ENCODE peak calls at places on chromosomes 7 and 10, in nine cellular contexts. I is astrocyte of the hippocampus; L is GM19239; P is substantia nigra; V is HT-29; R is activated T-cell treated with anti-CD3 and anti-CD28 coated beads, Interleukin-2, amount 50 U/mL, for 72 hours; O is GM13976; K is colonic mucosa; J is pancreas. G is an unnamed sample.

GRCh38 chr7:47302560-47302959 is 279.4 kb downstream of the TNS3 start:
- DNase-seq in I (no peak), L (no peak), P (no peak), V (no peak), R (no peak), O (no peak), K (no peak), J (no peak), G (no peak)

GRCh38 chr10:102066421-102067068 is 1.4 kb downstream of the HPS6 start:
- DNase-seq in I (no peak), L (no peak), P (no peak), V (no peak), R (no peak), O (no peak), K (no peak), J (no peak), G (no peak)

GRCh38 chr10:91690412-91690811 is 57.5 kb upstream of the PPP1R3C start:
- DNase-seq in I (no peak), L (no peak), P (no peak), V (no peak), R (no peak), O (no peak), K (no peak), J (no peak), G (no peak)

GRCh38 chr10:11165591-11166543 is 148.2 kb downstream of the CELF2 start:
- DNase-seq in I (peak; percentile 56), L (no peak), P (peak; percentile 39), V (no peak), R (peak; percentile 77), O (peak; percentile 81), K (peak; percentile 32), J (peak; percentile 34), G (peak; percentile 61)

GRCh38 chr10:104109908-104110662 is 11.9 kb upstream of the SFR1 start:
- DNase-seq in I (no peak), L (no peak), P (no peak), V (peak; percentile 52), R (no peak), O (no peak), K (no peak), J (no peak), G (no peak)

GRCh38 chr7:143223784-143224183 is 1.9 kb downstream of the TAS2R40 start:
- DNase-seq in I (no peak), L (no peak), P (no peak), V (peak; percentile 22), R (no peak), O (no peak), K (no peak), J (no peak), G (no peak)

GRCh38 chr10:28754930-28755718 is 77.8 kb downstream of the BAMBI start:
- DNase-seq in I (no peak), L (no peak), P (no peak), V (no peak), R (no peak), O (no peak), K (no peak), J (no peak), G (no peak)

GRCh38 chr10:99854860-99855259 is 72.4 kb downstream of the ABCC2 start:
- DNase-seq in I (peak; percentile 75), L (no peak), P (no peak), V (peak; percentile 64), R (no peak), O (no peak), K (no peak), J (no peak), G (no peak)

GRCh38 chr7:36191292-36191920 is 38.4 kb downstream of the EEPD1 start:
- DNase-seq in I (no peak), L (no peak), P (no peak), V (no peak), R (no peak), O (no peak), K (no peak), J (no peak), G (no peak)

GRCh38 chr7:1670894-1671875 is 1.1 kb downstream of the ELFN1 start:
- DNase-seq in I (no peak), L (no peak), P (no peak), V (no peak), R (no peak), O (peak; percentile 42), K (no peak), J (no peak), G (no peak)

GRCh38 chr10:94194256-94194655 is 168.5 kb downstream of the NOC3L start:
- DNase-seq in I (peak; percentile 59), L (no peak), P (no peak), V (no peak), R (no peak), O (no peak), K (no peak), J (no peak), G (no peak)

GRCh38 chr7:68663392-68663791 is 934.9 kb upstream of the AUTS2 start:
- DNase-seq in I (no peak), L (no peak), P (no peak), V (no peak), R (no peak), O (no peak), K (no peak), J (no peak), G (no peak)

GRCh38 chr7:42186181-42186580 is 50.8 kb downstream of the GLI3 start:
- DNase-seq in I (no peak), L (no peak), P (no peak), V (peak; percentile 24), R (no peak), O (no peak), K (no peak), J (no peak), G (no peak)

GRCh38 chr10:102040305-102040704 is 15.7 kb downstream of the ARMH3 start:
- DNase-seq in I (peak; percentile 19), L (no peak), P (no peak), V (no peak), R (no peak), O (no peak), K (no peak), J (no peak), G (no peak)

GRCh38 chr10:77386833-77387232 is 250.8 kb downstream of the KCNMA1 start:
- DNase-seq in I (peak; percentile 65), L (no peak), P (no peak), V (no peak), R (no peak), O (no peak), K (no peak), J (no peak), G (no peak)

GRCh38 chr10:13631594-13631993 is 44.8 kb downstream of the PRPF18 start:
- DNase-seq in I (no peak), L (no peak), P (no peak), V (no peak), R (no peak), O (no peak), K (no peak), J (no peak), G (no peak)

GRCh38 chr10:15595260-15595659 is 124.5 kb downstream of the ITGA8 start:
- DNase-seq in I (no peak), L (no peak), P (no peak), V (no peak), R (no peak), O (no peak), K (no peak), J (no peak), G (no peak)

G was measured in GM06990.